ENCODE peak calls at places on chromosomes 16 and 17, in six cellular contexts. R is transverse colon, L is A549, I is mesendoderm, N is heart left ventricle, K is esophagus squamous epithelium. S is an unnamed sample.

GRCh38 chr17:31745964-31746650 is 112.9 kb downstream of the COPRS start:
- DNase-seq in R (no peak), L (no peak), I (no peak), N (no peak), K (no peak), S (no peak)

GRCh38 chr16:55283776-55284717 is 40.0 kb upstream of the IRX6 start:
- DNase-seq in R (no peak), L (no peak), I (no peak), N (no peak), K (no peak), S (no peak)

GRCh38 chr16:73232555-73233422 is 184.9 kb upstream of the ZFHX3 start:
- DNase-seq in R (peak), L (peak), I (peak), N (peak), K (no peak), S (peak)

GRCh38 chr17:75512946-75513666 is 2.2 kb downstream of the CASKIN2 start:
- DNase-seq in R (no peak), L (no peak), I (no peak), N (no peak), K (no peak), S (no peak)

GRCh38 chr17:18158022-18158600 is 25.5 kb upstream of the ALKBH5 start:
- DNase-seq in R (peak), L (peak), I (peak), N (peak), K (peak), S (peak)

GRCh38 chr17:79483842-79484241 is 127.0 kb downstream of the RBFOX3 start:
- DNase-seq in R (no peak), L (peak), I (no peak), N (no peak), K (no peak), S (no peak)

GRCh38 chr16:90008708-90009145 is 10.5 kb downstream of the DBNDD1 start:
- DNase-seq in R (peak), L (no peak), I (no peak), N (no peak), K (no peak), S (no peak)

GRCh38 chr17:51643702-51644490 is 383.6 kb downstream of the UTP18 start:
- DNase-seq in R (no peak), L (peak), I (no peak), N (no peak), K (no peak), S (no peak)

GRCh38 chr16:10641953-10642949 is 52.5 kb downstream of the TEKT5 start:
- DNase-seq in R (no peak), L (no peak), I (peak), N (no peak), K (no peak), S (no peak)

GRCh38 chr16:72988568-72988967 is 59.4 kb downstream of the ZFHX3 start:
- DNase-seq in R (no peak), L (no peak), I (no peak), N (no peak), K (no peak), S (no peak)

GRCh38 chr16:70747703-70748631 is 53.0 kb downstream of the VAC14 start:
- DNase-seq in R (no peak), L (no peak), I (peak), N (no peak), K (no peak), S (no peak)
- H3K4me3 ChIP-seq in R (no peak), L (no peak), I (no peak), N (no peak), K (no peak), S (no peak)

GRCh38 chr17:3809135-3809534 is 8.1 kb upstream of the ITGAE start:
- DNase-seq in R (no peak), L (no peak), I (no peak), N (no peak), K (no peak), S (no peak)
- H3K27ac ChIP-seq in R (no peak), L (peak), I (no peak), N (no peak), K (no peak), S (no peak)

GRCh38 chr17:17020821-17021193 is 21.4 kb upstream of the MPRIP start:
- DNase-seq in R (no peak), L (no peak), I (no peak), N (no peak), K (no peak), S (no peak)

GRCh38 chr17:17019891-17020456 is 22.3 kb upstream of the MPRIP start:
- DNase-seq in R (no peak), L (no peak), I (no peak), N (no peak), K (no peak), S (peak)

GRCh38 chr17:17022011-17022800 is 20.1 kb upstream of the MPRIP start:
- DNase-seq in R (no peak), L (no peak), I (no peak), N (no peak), K (no peak), S (peak)

GRCh38 chr17:17019430-17019762 is 22.9 kb upstream of the MPRIP start:
- DNase-seq in R (no peak), L (no peak), I (no peak), N (no peak), K (no peak), S (peak)

GRCh38 chr17:17021194-17021863 is 20.9 kb upstream of the MPRIP start:
- DNase-seq in R (peak), L (peak), I (peak), N (peak), K (no peak), S (peak)
- H3K4me3 ChIP-seq in R (no peak), L (no peak), I (no peak), N (no peak), K (no peak), S (peak)

GRCh38 chr17:6548578-6549330 is 7.6 kb downstream of the PITPNM3 start:
- DNase-seq in R (peak), L (no peak), I (no peak), N (no peak), K (no peak), S (no peak)
- H3K27ac ChIP-seq in R (peak), L (no peak), I (no peak), N (no peak), K (peak), S (peak)

DNA sequence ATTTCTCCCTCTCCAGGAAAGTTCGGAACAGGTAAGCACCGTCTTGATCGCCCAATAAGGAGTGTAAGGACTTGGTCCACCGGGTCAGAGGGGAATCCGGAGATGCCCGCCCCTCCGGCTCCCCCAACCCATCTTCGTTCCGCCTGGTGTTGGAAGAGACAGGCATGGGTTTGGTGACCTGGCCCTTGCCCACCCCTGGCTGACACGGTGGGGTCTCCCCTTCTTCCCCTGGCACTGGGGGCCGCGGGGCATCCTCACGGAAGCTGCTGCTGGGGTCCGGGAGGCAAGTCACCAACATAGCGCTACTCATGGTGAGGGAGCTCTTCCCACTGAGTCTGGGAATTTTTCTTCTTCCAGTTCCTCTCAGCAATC is 3.2 kb downstream of the AXIN2 start:
- DNase-seq in R (no peak), L (no peak), I (no peak), N (no peak), K (no peak), S (no peak)
- H3K4me3 ChIP-seq in R (peak), L (no peak), I (no peak), N (peak), K (peak), S (no peak)

GRCh38 chr17:1324201-1324750 is 44.8 kb downstream of the TRARG1 start:
- DNase-seq in R (no peak), L (no peak), I (no peak), N (no peak), K (no peak), S (no peak)

GRCh38 chr17:1322014-1322428 is 42.6 kb downstream of the TRARG1 start:
- DNase-seq in R (no peak), L (no peak), I (no peak), N (no peak), K (no peak), S (no peak)

GRCh38 chr17:1325766-1326165 is 46.3 kb downstream of the TRARG1 start:
- DNase-seq in R (no peak), L (no peak), I (no peak), N (no peak), K (no peak), S (no peak)

GRCh38 chr17:1322469-1322868 is 43.0 kb downstream of the TRARG1 start:
- DNase-seq in R (no peak), L (no peak), I (no peak), N (no peak), K (no peak), S (no peak)

GRCh38 chr17:1323336-1323735 is 43.9 kb downstream of the TRARG1 start:
- DNase-seq in R (no peak), L (no peak), I (peak), N (no peak), K (no peak), S (no peak)
- H3K27ac ChIP-seq in R (no peak), L (no peak), I (no peak), N (no peak), K (no peak), S (no peak)